ENCODE peak calls at places on chromosome 5, in nine cellular contexts. S is GM12865; M is aorta; A is Peyer's patch; G is CD8-positive, alpha-beta memory T cell; L is CD8-positive, alpha-beta T cell; D is brain microvascular endothelial cell; W is left ventricle myocardium inferior; P is AG04449. R is an unnamed sample.

GRCh38 chr5:1001406-1002270 is 7.0 kb upstream of the NKD2 start:
- DNase-seq in S (peak; percentile 36), M (peak; percentile 24), A (no peak), G (no peak), L (no peak), D (no peak), W (peak; percentile 10), P (no peak), R (peak; percentile 39)

GRCh38 chr5:969421-969839 is 39.2 kb upstream of the NKD2 start:
- DNase-seq in S (no peak), M (peak; percentile 56), A (no peak), G (no peak), L (no peak), D (no peak), W (no peak), P (no peak), R (peak; percentile 64)

GRCh38 chr5:110916373-110917049 is 155.0 kb upstream of the TSLP start:
- DNase-seq in S (peak; percentile 64), M (no peak), A (no peak), G (no peak), L (no peak), D (peak; percentile 93), W (no peak), P (no peak), R (no peak)

GRCh38 chr5:158880514-158881001 is 219.2 kb downstream of the EBF1 start:
- DNase-seq in S (peak; percentile 73), M (no peak), A (no peak), G (no peak), L (no peak), D (no peak), W (no peak), P (no peak), R (no peak)

GRCh38 chr5:63250939-63251338 is 672.3 kb downstream of the LRRC70 start:
- DNase-seq in S (no peak), M (no peak), A (no peak), G (no peak), L (no peak), D (no peak), W (no peak), P (no peak), R (no peak)

GRCh38 chr5:131224387-131225191 is 39.3 kb upstream of the CDC42SE2 start:
- DNase-seq in S (peak; percentile 91), M (peak; percentile 73), A (peak; percentile 54), G (peak; percentile 24), L (no peak), D (no peak), W (peak; percentile 26), P (no peak), R (no peak)

GRCh38 chr5:35963381-35963843 is 25.0 kb upstream of the CAPSL start:
- DNase-seq in S (peak; percentile 31), M (no peak), A (no peak), G (no peak), L (no peak), D (peak; percentile 7), W (no peak), P (no peak), R (no peak)

GRCh38 chr5:147483961-147484707 is 25.7 kb downstream of the DPYSL3 start:
- DNase-seq in S (no peak), M (peak; percentile 87), A (peak; percentile 57), G (no peak), L (no peak), D (peak; percentile 58), W (peak; percentile 67), P (peak; percentile 92), R (no peak)

GRCh38 chr5:137190441-137190840 is 308.7 kb downstream of the SPOCK1 start:
- DNase-seq in S (no peak), M (no peak), A (no peak), G (no peak), L (no peak), D (no peak), W (no peak), P (no peak), R (no peak)

GRCh38 chr5:4159681-4160080 is 564.0 kb downstream of the IRX1 start:
- DNase-seq in S (no peak), M (no peak), A (no peak), G (no peak), L (no peak), D (no peak), W (no peak), P (no peak), R (no peak)

GRCh38 chr5:16179511-16179935 is at the start of gene MARCHF11:
- DNase-seq in S (no peak), M (no peak), A (no peak), G (no peak), L (no peak), D (no peak), W (no peak), P (no peak), R (no peak)
- H3K4me3 ChIP-seq in S (no peak within 1 kb of the TSS), M (peak within 1 kb of the TSS; percentile 28), A (no peak within 1 kb of the TSS), G (no peak within 1 kb of the TSS), L (no peak within 1 kb of the TSS), D (peak within 1 kb of the TSS; percentile 35), W (peak within 1 kb of the TSS; percentile 67), P (no peak within 1 kb of the TSS), R (peak within 1 kb of the TSS; percentile 48)

GRCh38 chr5:2687746-2688145 is 63.7 kb downstream of the IRX2 start:
- DNase-seq in S (no peak), M (no peak), A (no peak), G (no peak), L (no peak), D (no peak), W (no peak), P (no peak), R (no peak)

GRCh38 chr5:2685651-2686050 is 65.8 kb downstream of the IRX2 start:
- DNase-seq in S (no peak), M (no peak), A (no peak), G (no peak), L (no peak), D (no peak), W (no peak), P (no peak), R (no peak)

GRCh38 chr5:2684606-2685005 is 66.9 kb downstream of the IRX2 start:
- DNase-seq in S (no peak), M (no peak), A (no peak), G (no peak), L (no peak), D (no peak), W (no peak), P (no peak), R (no peak)

GRCh38 chr5:2686725-2687124 is 64.8 kb downstream of the IRX2 start:
- DNase-seq in S (no peak), M (no peak), A (no peak), G (no peak), L (no peak), D (no peak), W (no peak), P (no peak), R (no peak)

GRCh38 chr5:2686296-2686695 is 65.2 kb downstream of the IRX2 start:
- DNase-seq in S (no peak), M (no peak), A (no peak), G (no peak), L (no peak), D (no peak), W (no peak), P (no peak), R (no peak)
- H3K4me3 ChIP-seq in S (no peak overlapping the region), M (no peak overlapping the region), A (no peak overlapping the region), G (no peak overlapping the region), L (no peak overlapping the region), D (no peak overlapping the region), W (no peak overlapping the region), P (no peak overlapping the region), R (no peak overlapping the region)

DNA sequence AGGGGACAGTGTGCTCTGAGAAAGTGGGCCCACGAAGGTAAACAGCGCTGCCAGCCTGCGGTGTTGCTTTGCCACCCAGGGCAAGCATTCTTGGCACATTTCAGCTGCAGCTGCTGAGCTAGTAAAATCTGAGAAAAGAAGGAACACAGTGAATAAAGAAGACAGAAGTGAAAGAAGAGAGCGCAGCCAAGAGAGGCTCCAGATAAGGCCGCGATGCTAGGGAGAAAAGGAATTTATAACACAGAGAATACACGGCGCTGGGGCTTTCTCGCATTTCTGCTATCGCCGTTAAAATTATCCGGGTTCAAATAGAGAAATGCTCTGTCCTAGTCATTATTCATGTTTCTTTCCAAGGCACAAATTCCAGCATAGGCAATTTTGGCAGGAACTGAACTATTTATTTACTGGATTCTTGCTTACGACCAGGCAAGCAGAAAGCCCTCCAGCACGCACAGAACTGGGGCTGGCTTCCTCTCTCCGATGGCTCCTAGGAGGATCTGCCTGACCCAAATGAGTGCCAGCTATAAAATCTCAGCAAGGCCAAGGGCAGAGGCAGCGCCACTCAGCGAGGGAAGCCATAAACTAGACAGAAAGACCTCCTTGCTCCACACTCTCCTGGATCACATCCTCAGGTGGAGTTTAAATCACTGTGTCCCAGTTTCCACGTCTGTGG is 111.2 kb downstream of the ATPSCKMT start:
- DNase-seq in S (no peak), M (no peak), A (no peak), G (no peak), L (no peak), D (no peak), W (no peak), P (no peak), R (no peak)
- H3K4me3 ChIP-seq in S (no peak overlapping the region), M (no peak overlapping the region), A (no peak overlapping the region), G (no peak overlapping the region), L (no peak overlapping the region), D (no peak overlapping the region), W (no peak overlapping the region), P (no peak overlapping the region), R (peak overlapping the region; percentile 10)

DNA sequence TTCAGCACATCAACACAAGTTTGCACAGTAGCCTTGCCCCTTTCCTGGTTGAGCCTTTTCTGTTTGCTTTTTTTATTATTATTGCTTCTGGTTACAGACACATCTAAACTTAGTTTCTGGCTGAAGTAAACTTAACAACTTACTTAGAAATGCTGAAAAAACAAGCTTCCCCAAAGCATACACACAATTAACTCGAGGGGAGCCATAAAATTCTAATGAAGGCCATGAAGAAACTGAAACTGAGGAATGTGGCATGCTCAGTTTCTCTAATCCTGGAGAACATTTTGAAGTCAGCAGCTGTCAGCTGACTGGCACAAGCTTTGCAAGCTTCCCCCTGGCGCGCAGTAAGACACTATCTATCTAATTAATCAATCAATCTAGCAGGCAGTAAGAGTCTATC is 3.7 kb downstream of the MYO10 start:
- DNase-seq in S (no peak), M (no peak), A (no peak), G (no peak), L (no peak), D (no peak), W (no peak), P (no peak), R (no peak)
- H3K4me3 ChIP-seq in S (no peak overlapping the region), M (no peak overlapping the region), A (no peak overlapping the region), G (no peak overlapping the region), L (no peak overlapping the region), D (peak overlapping the region; percentile 94), W (no peak overlapping the region), P (peak overlapping the region; percentile 67), R (no peak overlapping the region)

DNA sequence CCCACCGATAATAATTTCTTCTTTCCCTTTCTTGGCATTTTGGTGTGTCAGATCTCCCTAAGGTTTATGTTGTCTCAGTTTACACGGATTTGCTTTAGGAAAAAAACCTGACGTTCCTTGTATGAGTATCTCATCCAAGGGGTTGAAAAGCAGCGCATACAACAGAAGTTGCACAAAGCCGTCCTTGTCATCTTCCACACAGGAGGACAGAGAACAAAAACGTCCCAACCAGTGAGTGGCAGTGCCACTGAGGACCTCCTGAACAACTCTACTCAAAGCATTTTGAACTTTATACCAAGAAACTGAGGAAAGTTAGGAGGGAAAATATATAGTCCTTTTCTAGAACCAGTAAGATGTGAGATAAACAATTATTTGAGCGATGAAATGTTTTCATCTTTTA is 547.0 kb downstream of the PDE4D start:
- DNase-seq in S (no peak), M (no peak), A (no peak), G (no peak), L (no peak), D (no peak), W (no peak), P (no peak), R (no peak)
- H3K4me3 ChIP-seq in S (no peak overlapping the region), M (no peak overlapping the region), A (no peak overlapping the region), G (no peak overlapping the region), L (no peak overlapping the region), D (no peak overlapping the region), W (no peak overlapping the region), P (no peak overlapping the region), R (no peak overlapping the region)

GRCh38 chr5:128081111-128081865 is 2.3 kb upstream of the SLC12A2 start:
- DNase-seq in S (peak; percentile 33), M (no peak), A (no peak), G (no peak), L (no peak), D (no peak), W (no peak), P (no peak), R (no peak)
- H3K4me3 ChIP-seq in S (peak overlapping the region; percentile 70), M (peak overlapping the region; percentile 93), A (no peak overlapping the region), G (peak overlapping the region; percentile 9), L (no peak overlapping the region), D (peak overlapping the region; percentile 82), W (peak overlapping the region; percentile 77), P (peak overlapping the region; percentile 83), R (peak overlapping the region; percentile 85)

R was measured in dorsolateral prefrontal cortex.